ENCODE peak calls at places on chromosomes 2 and 18, in five cellular contexts. B is astrocyte; J is prostate gland; P is CD8-positive, alpha-beta T cell; E is heart left ventricle. R is an unnamed sample.

GRCh38 chr2:176079851-176080539 is 3.8 kb downstream of the EVX2 start:
- DNase-seq in B (no peak), J (no peak), P (no peak), E (no peak), R (peak)

GRCh38 chr2:233544079-233544690 is 22.4 kb downstream of the USP40 start:
- DNase-seq in B (peak), J (no peak), P (no peak), E (no peak), R (no peak)

GRCh38 chr2:13504808-13505207 is 788.1 kb downstream of the TRIB2 start:
- DNase-seq in B (no peak), J (no peak), P (no peak), E (no peak), R (no peak)

GRCh38 chr2:182410120-182410519 is 16.7 kb downstream of the PDE1A start:
- DNase-seq in B (no peak), J (no peak), P (no peak), E (no peak), R (no peak)

GRCh38 chr2:15842771-15843666 is 97.3 kb upstream of the MYCN start:
- DNase-seq in B (no peak), J (no peak), P (no peak), E (no peak), R (no peak)

GRCh38 chr2:172743143-172743542 is 7.5 kb downstream of the RAPGEF4 start:
- DNase-seq in B (no peak), J (no peak), P (no peak), E (no peak), R (no peak)

GRCh38 chr2:121137571-121137970 is 147.4 kb downstream of the TFCP2L1 start:
- DNase-seq in B (no peak), J (no peak), P (no peak), E (no peak), R (no peak)

GRCh38 chr18:62812242-62812641 is 96.9 kb downstream of the PHLPP1 start:
- DNase-seq in B (peak), J (no peak), P (no peak), E (no peak), R (no peak)

GRCh38 chr2:5111581-5111980 is 580.6 kb upstream of the SOX11 start:
- DNase-seq in B (no peak), J (peak), P (no peak), E (no peak), R (no peak)

GRCh38 chr2:65565681-65566080 is 133.3 kb upstream of the SPRED2 start:
- DNase-seq in B (no peak), J (no peak), P (no peak), E (no peak), R (no peak)

GRCh38 chr2:218169757-218170546 is 3.2 kb upstream of the CXCR1 start:
- DNase-seq in B (no peak), J (no peak), P (no peak), E (no peak), R (no peak)

GRCh38 chr18:136433-136832 is 21.9 kb upstream of the USP14 start:
- DNase-seq in B (no peak), J (no peak), P (peak), E (no peak), R (no peak)

GRCh38 chr2:239328306-239329191 is 72.3 kb downstream of the HDAC4 start:
- DNase-seq in B (peak), J (no peak), P (no peak), E (peak), R (no peak)

GRCh38 chr2:73414651-73415050 is 29.0 kb downstream of the ALMS1 start:
- DNase-seq in B (peak), J (no peak), P (no peak), E (no peak), R (no peak)

GRCh38 chr2:186889291-186889886 is 40.4 kb upstream of the ZSWIM2 start:
- DNase-seq in B (no peak), J (no peak), P (no peak), E (no peak), R (no peak)

GRCh38 chr2:1367584-1367983 is 45.7 kb upstream of the TPO start:
- DNase-seq in B (no peak), J (no peak), P (no peak), E (no peak), R (no peak)
- TF ChIP-seq CTCF in B (no peak), J (no peak), P (no peak), E (no peak), R (no peak)

DNA sequence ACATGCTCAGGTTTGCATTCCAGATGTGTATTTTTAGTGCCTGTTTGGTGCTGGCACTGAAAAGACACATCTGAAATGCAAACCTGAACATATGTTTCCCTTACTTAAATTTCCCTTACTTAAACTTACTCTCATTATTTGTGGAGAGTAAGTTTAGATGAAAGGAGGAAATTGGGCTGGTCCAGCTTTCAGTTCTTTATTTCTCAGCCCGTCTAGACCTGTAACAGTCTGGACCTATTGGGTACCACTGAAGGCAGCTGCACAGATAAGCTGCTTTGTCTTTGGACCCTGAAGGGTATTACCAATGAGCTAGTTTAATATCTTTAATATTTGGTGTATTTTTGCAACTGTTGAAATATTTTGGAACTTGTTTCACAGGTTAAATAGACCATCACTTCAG is 17.0 kb upstream of the DSG3 start:
- DNase-seq in B (no peak), J (no peak), P (no peak), E (no peak), R (no peak)
- TF ChIP-seq CTCF in B (no peak), J (no peak), P (no peak), E (no peak), R (no peak)

GRCh38 chr2:196592331-196592911 is 47.1 kb upstream of the CCDC150 start:
- DNase-seq in B (peak), J (peak), P (no peak), E (peak), R (peak)
- TF ChIP-seq CTCF in B (peak), J (no peak), P (no peak), E (no peak), R (peak)

GRCh38 chr2:66919286-66919685 is 477.8 kb upstream of the ETAA1 start:
- DNase-seq in B (no peak), J (no peak), P (no peak), E (no peak), R (no peak)
- TF ChIP-seq CTCF in B (no peak), J (no peak), P (no peak), E (no peak), R (no peak)

GRCh38 chr2:69205491-69205890 is 181.5 kb downstream of the GFPT1 start:
- DNase-seq in B (no peak), J (no peak), P (no peak), E (no peak), R (no peak)

GRCh38 chr2:69211111-69211510 is 175.9 kb downstream of the GFPT1 start:
- DNase-seq in B (no peak), J (no peak), P (no peak), E (no peak), R (no peak)

GRCh38 chr2:69209482-69209881 is 177.5 kb downstream of the GFPT1 start:
- DNase-seq in B (no peak), J (no peak), P (no peak), E (no peak), R (no peak)

GRCh38 chr2:69210386-69210785 is 176.6 kb downstream of the GFPT1 start:
- DNase-seq in B (no peak), J (no peak), P (no peak), E (no peak), R (no peak)

DNA sequence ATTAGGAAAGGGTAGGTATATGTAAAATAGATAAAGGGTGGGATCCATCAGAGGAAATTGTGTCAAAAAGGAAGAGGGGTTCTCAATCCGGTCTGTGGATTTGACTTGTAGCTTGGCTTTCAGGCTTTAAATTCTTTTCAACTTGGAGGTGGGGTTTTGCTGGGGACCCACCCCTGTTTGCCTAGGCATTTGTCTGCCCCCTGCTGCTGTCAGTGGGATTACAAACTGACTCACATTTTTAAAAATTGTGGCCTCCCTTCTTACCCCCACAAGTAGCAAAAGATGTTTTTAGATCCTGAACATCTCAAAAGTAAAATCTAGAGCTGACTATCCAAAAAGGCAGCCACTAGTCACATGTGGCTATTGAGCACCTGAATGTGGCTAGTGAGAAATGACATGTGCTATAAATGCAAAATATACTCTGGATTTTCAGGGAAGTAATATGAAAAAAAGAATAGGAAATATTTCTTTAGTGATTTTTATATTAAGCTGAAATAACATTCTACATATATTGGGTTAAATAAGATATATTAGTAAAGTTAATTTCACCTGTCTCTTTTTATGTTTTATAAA is 178.9 kb downstream of the GFPT1 start:
- DNase-seq in B (no peak), J (no peak), P (no peak), E (no peak), R (no peak)
- TF ChIP-seq CTCF in B (no peak), J (no peak), P (no peak), E (no peak), R (no peak)

R was measured in progenitor cell of endocrine pancreas.